ENCODE peak calls at places on chromosome 3, in four cellular contexts. Q, X, P and J are unnamed samples.

GRCh38 chr3:126465928-126466564 is 9.6 kb downstream of the ZXDC start:
- DNase-seq in P (no peak), X (no peak), Q (no peak), J (no peak)

GRCh38 chr3:29410200-29410599 is 129.3 kb downstream of the RBMS3 start:
- DNase-seq in X (no peak), P (no peak), Q (no peak), J (no peak)

GRCh38 chr3:163056874-163057497 is 1560.4 kb downstream of the OTOL1 start:
- DNase-seq in Q (peak; percentile 80), P (peak; percentile 41), X (no peak), J (peak; percentile 47)

GRCh38 chr3:294096-294495 is 97.5 kb downstream of the CHL1 start:
- DNase-seq in X (no peak), P (no peak), Q (no peak), J (no peak)

GRCh38 chr3:30130391-30130790 is 476.0 kb upstream of the TGFBR2 start:
- DNase-seq in X (no peak), P (no peak), Q (no peak), J (no peak)

GRCh38 chr3:162945626-162946025 is 1449.0 kb downstream of the OTOL1 start:
- DNase-seq in X (no peak), P (no peak), Q (no peak), J (no peak)

GRCh38 chr3:9715764-9716437 is 12.3 kb downstream of the CPNE9 start:
- DNase-seq in P (peak; percentile 75), Q (no peak), X (no peak), J (no peak)

GRCh38 chr3:71503525-71504249 is 79.8 kb downstream of the FOXP1 start:
- DNase-seq in P (no peak), Q (no peak), X (no peak), J (no peak)

GRCh38 chr3:126147147-126147931 is 33.0 kb downstream of the ALDH1L1 start:
- DNase-seq in P (no peak), X (no peak), Q (peak; percentile 23), J (no peak)

GRCh38 chr3:192188218-192188835 is 539.0 kb downstream of the FGF12 start:
- DNase-seq in Q (peak; percentile 81), P (peak; percentile 33), X (no peak), J (peak; percentile 47)

GRCh38 chr3:131547585-131547984 is 44.8 kb upstream of the MRPL3 start:
- DNase-seq in Q (no peak), P (no peak), X (no peak), J (no peak)

GRCh38 chr3:17478673-17479072 is 263.8 kb downstream of the TBC1D5 start:
- DNase-seq in Q (no peak), P (peak; percentile 9), X (no peak), J (no peak)

GRCh38 chr3:43073116-43073835 is 32.6 kb downstream of the POMGNT2 start:
- DNase-seq in Q (peak; percentile 31), X (no peak), P (no peak), J (no peak)

GRCh38 chr3:183468424-183468823 is 40.0 kb upstream of the MCF2L2 start:
- DNase-seq in Q (no peak), X (no peak), P (no peak), J (no peak)

GRCh38 chr3:186049001-186049400 is 59.9 kb downstream of the ETV5 start:
- DNase-seq in Q (no peak), X (no peak), P (no peak), J (no peak)

GRCh38 chr3:94420941-94421340 is 358.1 kb downstream of the NSUN3 start:
- DNase-seq in Q (no peak), X (no peak), P (no peak), J (no peak)

GRCh38 chr3:10511809-10512494 is 6.6 kb upstream of the ATP2B2 start:
- DNase-seq in P (peak; percentile 24), X (no peak), Q (no peak), J (no peak)

GRCh38 chr3:140762751-140763150 is 84.9 kb downstream of the TRIM42 start:
- DNase-seq in X (no peak), Q (no peak), P (no peak), J (no peak)

GRCh38 chr3:157586293-157586692 is 83.1 kb upstream of the VEPH1 start:
- DNase-seq in X (no peak), P (no peak), Q (no peak), J (no peak)

GRCh38 chr3:136659253-136659652 is 92.9 kb downstream of the STAG1 start:
- DNase-seq in P (no peak), Q (no peak), X (no peak), J (peak; percentile 19)

GRCh38 chr3:128238100-128238459 is 84.8 kb downstream of the EEFSEC start:
- DNase-seq in Q (peak; percentile 33), P (no peak), X (no peak), J (peak; percentile 36)

GRCh38 chr3:154316974-154317767 is 7.1 kb downstream of the DHX36 start:
- DNase-seq in P (no peak), X (no peak), Q (no peak), J (no peak)

GRCh38 chr3:144344925-144345548 is 373.4 kb downstream of the DIPK2A start:
- DNase-seq in P (no peak), X (no peak), Q (no peak), J (no peak)

GRCh38 chr3:170425491-170426239 is 7.0 kb downstream of the CLDN11 start:
- DNase-seq in P (peak; percentile 97), X (no peak), Q (no peak), J (peak; percentile 44)

GRCh38 chr3:100754563-100755334 is 45.5 kb downstream of the TFG start:
- DNase-seq in X (no peak), P (no peak), Q (no peak), J (peak; percentile 2)

GRCh38 chr3:153958635-153959320 is 162.4 kb upstream of the ARHGEF26 start:
- DNase-seq in P (no peak), Q (no peak), X (no peak), J (peak; percentile 3)

GRCh38 chr3:154151969-154152368 is 30.8 kb downstream of the ARHGEF26 start:
- DNase-seq in Q (no peak), X (no peak), P (no peak), J (no peak)

GRCh38 chr3:50254577-50255250 is 14.2 kb upstream of the SEMA3B start:
- DNase-seq in X (no peak), P (no peak), Q (no peak), J (no peak)

GRCh38 chr3:123119388-123119787 is 52.6 kb downstream of the PDIA5 start:
- DNase-seq in P (no peak), X (no peak), Q (no peak), J (no peak)

DNA sequence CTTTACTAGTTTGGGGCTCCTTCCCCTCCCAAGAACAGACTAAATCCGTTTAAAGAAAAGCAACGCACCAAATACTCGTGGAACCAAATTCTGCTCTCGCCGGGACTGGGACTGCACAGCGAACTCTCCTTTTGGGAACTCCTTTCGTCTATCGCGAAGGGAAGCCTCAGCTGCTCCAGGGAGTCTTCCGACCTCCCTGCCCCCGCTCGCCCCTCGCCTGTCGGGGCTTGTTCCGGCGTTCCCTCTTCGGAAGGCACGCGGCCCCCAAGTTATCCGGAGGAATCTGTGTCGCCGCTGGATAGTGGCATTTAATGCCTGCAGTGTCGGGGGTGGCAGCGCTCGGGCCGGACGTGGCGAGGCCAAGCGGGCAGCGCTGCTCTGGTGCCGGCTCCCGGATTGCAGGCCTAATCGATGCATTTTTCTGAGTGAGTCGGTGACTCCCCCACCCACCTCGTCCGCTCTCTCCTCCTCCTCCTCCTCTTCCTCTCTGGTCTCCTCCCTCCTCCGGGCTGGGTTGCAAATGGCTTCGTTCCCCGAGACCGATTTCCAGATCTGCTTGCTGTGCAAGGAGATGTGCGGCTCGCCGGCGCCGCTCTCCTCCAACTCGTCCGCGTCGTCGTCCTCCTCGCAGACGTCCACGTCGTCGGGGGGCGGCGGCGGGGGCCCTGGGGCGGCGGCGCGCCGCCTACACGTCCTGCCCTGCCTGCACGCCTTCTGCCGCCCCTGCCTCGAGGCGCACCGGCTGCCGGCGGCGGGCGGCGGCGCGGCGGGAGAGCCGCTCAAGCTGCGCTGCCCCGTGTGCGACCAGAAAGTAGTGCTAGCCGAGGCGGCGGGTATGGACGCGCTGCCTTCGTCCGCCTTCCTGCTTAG is at the start of gene TRIM71:
- DNase-seq in X (no peak), P (no peak), Q (no peak), J (peak; percentile 61)
- TF ChIP-seq RAD21 in X (no peak), P (no peak), Q (no peak), J (no peak)

GRCh38 chr3:4848176-4848575 is 131.1 kb upstream of the BHLHE40 start:
- DNase-seq in P (no peak), Q (no peak), X (no peak), J (no peak)
- TF ChIP-seq TCF12 in P (no peak), Q (no peak), X (no peak), J (no peak)

GRCh38 chr3:120489421-120489820 is 38.6 kb upstream of the FSTL1 start:
- DNase-seq in P (no peak), Q (no peak), X (no peak), J (no peak)
- TF ChIP-seq RAD21 in P (no peak), Q (no peak), X (no peak), J (no peak)

DNA sequence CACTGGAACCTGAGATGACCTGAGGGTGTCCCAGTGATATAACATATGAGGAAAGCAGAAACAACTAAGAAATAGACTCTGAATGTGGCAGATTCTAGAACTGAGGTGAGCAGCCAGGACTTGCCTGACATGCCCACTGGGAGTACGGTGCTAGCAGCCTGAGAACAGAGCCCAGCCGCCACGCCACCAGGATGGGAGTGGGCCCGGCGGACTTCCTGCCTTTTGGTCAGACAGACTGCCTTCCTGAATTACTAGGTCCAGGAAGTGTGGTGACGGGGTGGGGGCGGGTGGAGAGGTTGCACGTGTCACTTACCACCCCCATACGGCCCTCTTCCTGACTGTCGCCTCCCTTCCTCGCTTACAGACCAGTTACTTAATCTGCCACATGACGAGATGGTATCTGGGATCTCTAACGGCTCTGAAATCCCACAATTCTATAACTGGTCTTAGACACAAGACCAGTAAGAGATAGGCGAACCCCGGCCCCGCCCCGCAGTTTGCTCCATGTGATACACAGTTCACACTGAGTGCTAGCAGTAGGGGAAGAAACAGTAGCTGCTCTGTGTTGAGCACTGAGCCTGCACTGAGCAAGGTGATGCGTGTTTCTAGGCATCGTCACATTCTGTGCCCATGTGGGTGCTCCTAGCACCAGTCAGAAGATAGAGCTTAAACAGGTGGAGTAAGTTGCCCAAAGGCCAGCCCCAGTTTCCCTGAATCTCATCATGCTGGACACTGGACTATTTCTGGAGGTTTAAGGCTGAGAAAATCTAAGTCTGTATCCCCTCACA is 95.7 kb downstream of the CPN2 start:
- DNase-seq in P (peak; percentile 71), Q (peak; percentile 46), X (peak; percentile 11), J (peak; percentile 71)
- TF ChIP-seq TCF12 in P (no peak), Q (no peak), X (no peak), J (no peak)

GRCh38 chr3:193372783-193373182 is 5.8 kb downstream of the ATP13A5 start:
- DNase-seq in Q (no peak), P (no peak), X (no peak), J (no peak)
- TF ChIP-seq RAD21 in Q (no peak), P (no peak), X (no peak), J (no peak)

GRCh38 chr3:46710229-46710628 is 7.4 kb downstream of the PRSS50 start:
- DNase-seq in Q (no peak), X (no peak), P (no peak), J (no peak)
- TF ChIP-seq TCF12 in Q (no peak), X (no peak), P (no peak), J (no peak)

GRCh38 chr3:174398761-174399160 is 460.4 kb upstream of the NAALADL2 start:
- DNase-seq in Q (no peak), X (no peak), P (no peak), J (no peak)

GRCh38 chr3:174403831-174404230 is 455.3 kb upstream of the NAALADL2 start:
- DNase-seq in Q (no peak), X (no peak), P (no peak), J (no peak)

GRCh38 chr3:174397848-174398247 is 461.3 kb upstream of the NAALADL2 start:
- DNase-seq in X (no peak), P (peak; percentile 1), Q (no peak), J (no peak)
- TF ChIP-seq RAD21 in X (peak; percentile 55), P (no peak), Q (peak; percentile 71), J (peak; percentile 67)